ENCODE peak calls at places on chromosomes 5 and 9, in four cellular contexts. One of them, this sample, is unnamed.

GRCh38 chr5:107893642-107894041 is 222.9 kb upstream of the EFNA5 start:
- DNase-seq in endothelial cell: no peak
- DNase-seq in heart left ventricle: no peak
- DNase-seq in NB4: peak; percentile 51
- DNase-seq in this sample: peak; percentile 91

GRCh38 chr5:96335873-96336272 is 97.2 kb downstream of the PCSK1 start:
- DNase-seq in NB4: no peak
- DNase-seq in heart left ventricle: no peak
- DNase-seq in endothelial cell: no peak
- DNase-seq in this sample: peak; percentile 62

GRCh38 chr9:136920832-136921231 is 23.7 kb downstream of the FBXW5 start:
- DNase-seq in endothelial cell: no peak
- DNase-seq in NB4: no peak
- DNase-seq in heart left ventricle: no peak
- DNase-seq in this sample: no peak

GRCh38 chr5:170283296-170283695 is 14.3 kb downstream of the LCP2 start:
- DNase-seq in heart left ventricle: no peak
- DNase-seq in endothelial cell: no peak
- DNase-seq in NB4: no peak
- DNase-seq in this sample: no peak

GRCh38 chr5:6652025-6652424 is 18.8 kb downstream of the SRD5A1 start:
- DNase-seq in endothelial cell: no peak
- DNase-seq in NB4: no peak
- DNase-seq in heart left ventricle: no peak
- DNase-seq in this sample: no peak

GRCh38 chr5:102654559-102655354 is 100.3 kb upstream of the PAM start:
- DNase-seq in heart left ventricle: no peak
- DNase-seq in endothelial cell: no peak
- DNase-seq in NB4: no peak
- DNase-seq in this sample: no peak

GRCh38 chr9:23693374-23693773 is 132.7 kb downstream of the ELAVL2 start:
- DNase-seq in heart left ventricle: no peak
- DNase-seq in NB4: no peak
- DNase-seq in endothelial cell: no peak
- DNase-seq in this sample: no peak

GRCh38 chr9:93649610-93650261 is 73.4 kb downstream of the PHF2 start:
- DNase-seq in endothelial cell: no peak
- DNase-seq in heart left ventricle: no peak
- DNase-seq in NB4: no peak
- DNase-seq in this sample: no peak

GRCh38 chr5:133596049-133596448 is 16.3 kb downstream of the FSTL4 start:
- DNase-seq in endothelial cell: no peak
- DNase-seq in NB4: no peak
- DNase-seq in heart left ventricle: no peak
- DNase-seq in this sample: no peak

GRCh38 chr5:40681351-40682311 is 1.9 kb downstream of the PTGER4 start:
- DNase-seq in heart left ventricle: peak; percentile 77
- DNase-seq in endothelial cell: no peak
- DNase-seq in NB4: peak; percentile 79
- DNase-seq in this sample: no peak

GRCh38 chr9:134915046-134915930 is 2.4 kb downstream of the FCN1 start:
- DNase-seq in endothelial cell: no peak
- DNase-seq in heart left ventricle: no peak
- DNase-seq in NB4: no peak
- DNase-seq in this sample: no peak
- TF ChIP-seq CTCF in endothelial cell: no peak
- TF ChIP-seq CTCF in heart left ventricle: no peak
- TF ChIP-seq CTCF in NB4: no peak
- TF ChIP-seq CTCF in this sample: no peak

GRCh38 chr5:64506567-64507321 is 929 bp downstream of the RGS7BP start:
- DNase-seq in heart left ventricle: no peak
- DNase-seq in endothelial cell: peak; percentile 10
- DNase-seq in NB4: no peak
- DNase-seq in this sample: no peak
- TF ChIP-seq CTCF in heart left ventricle: no peak
- TF ChIP-seq CTCF in endothelial cell: no peak
- TF ChIP-seq CTCF in NB4: no peak
- TF ChIP-seq CTCF in this sample: no peak

GRCh38 chr5:160685695-160686094 is 166.3 kb downstream of the ATP10B start:
- DNase-seq in NB4: peak; percentile 66
- DNase-seq in heart left ventricle: no peak
- DNase-seq in endothelial cell: peak; percentile 11
- DNase-seq in this sample: peak; percentile 37
- TF ChIP-seq CTCF in NB4: peak; percentile 74
- TF ChIP-seq CTCF in heart left ventricle: no peak
- TF ChIP-seq CTCF in endothelial cell: peak; percentile 44
- TF ChIP-seq CTCF in this sample: peak; percentile 40

GRCh38 chr5:126936775-126937418 is 93.5 kb downstream of the MARCHF3 start:
- DNase-seq in NB4: no peak
- DNase-seq in endothelial cell: no peak
- DNase-seq in heart left ventricle: no peak
- DNase-seq in this sample: no peak
- TF ChIP-seq CTCF in NB4: no peak
- TF ChIP-seq CTCF in endothelial cell: no peak
- TF ChIP-seq CTCF in heart left ventricle: no peak
- TF ChIP-seq CTCF in this sample: no peak